ENCODE peak calls at places on chromosomes 2 and 18, in four cellular contexts. H is amygdala, F is occipital lobe, R is EL. G is an unnamed sample.
A peak's percentile ranks its signal among the peaks of the same experiment; 100 is the strongest.

GRCh38 chr2:151766421-151767153 is 32.3 kb upstream of the NEB start:
- DNase-seq in H (no peak), F (no peak), R (no peak), G (no peak)

GRCh38 chr2:10790228-10790973 is 22.2 kb downstream of the PDIA6 start:
- DNase-seq in H (no peak), F (no peak), R (no peak), G (no peak)

GRCh38 chr2:63790491-63790890 is 51.2 kb upstream of the UGP2 start:
- DNase-seq in H (no peak), F (no peak), R (peak; percentile 4), G (no peak)

GRCh38 chr2:176534798-176535479 is 265.7 kb downstream of the MTX2 start:
- DNase-seq in H (no peak), F (no peak), R (peak; percentile 65), G (no peak)

GRCh38 chr2:233761040-233761769 is 1.1 kb downstream of the UGT1A1 start:
- DNase-seq in H (no peak), F (no peak), R (no peak), G (no peak)

GRCh38 chr2:55268288-55268906 is 634 bp downstream of the MTIF2 start:
- DNase-seq in H (no peak), F (no peak), R (no peak), G (no peak)

GRCh38 chr2:210502997-210503621 is 26.6 kb upstream of the LANCL1 start:
- DNase-seq in H (peak; percentile 55), F (peak; percentile 39), R (peak; percentile 46), G (peak; percentile 60)

GRCh38 chr18:24663026-24663425 is 202.6 kb downstream of the HRH4 start:
- DNase-seq in H (no peak), F (no peak), R (no peak), G (no peak)

GRCh38 chr2:147910990-147911473 is 66.2 kb downstream of the ACVR2A start:
- DNase-seq in H (no peak), F (peak; percentile 13), R (peak; percentile 64), G (peak; percentile 81)

GRCh38 chr18:64589000-64589399 is 440.1 kb upstream of the LINC00305 start:
- DNase-seq in H (no peak), F (no peak), R (no peak), G (no peak)

GRCh38 chr2:146677280-146677679 is 1167.5 kb upstream of the ACVR2A start:
- DNase-seq in H (no peak), F (no peak), R (peak; percentile 2), G (no peak)

GRCh38 chr2:36605273-36605672 is 7.3 kb upstream of the FEZ2 start:
- DNase-seq in H (no peak), F (no peak), R (no peak), G (no peak)

GRCh38 chr2:200596774-200597173 is 11.0 kb downstream of the AOX1 start:
- DNase-seq in H (no peak), F (no peak), R (no peak), G (no peak)

GRCh38 chr2:224023188-224023587 is 15.9 kb downstream of the SERPINE2 start:
- DNase-seq in H (no peak), F (no peak), R (peak; percentile 66), G (no peak)

GRCh38 chr18:46167971-46168370 is 63.8 kb downstream of the HAUS1 start:
- DNase-seq in H (no peak), F (no peak), R (no peak), G (no peak)

GRCh38 chr18:34710430-34711386 is 610 bp downstream of the DTNA start:
- DNase-seq in H (no peak), F (no peak), R (peak; percentile 27), G (no peak)

GRCh38 chr2:200987137-200987536 is 23.7 kb upstream of the ORC2 start:
- DNase-seq in H (no peak), F (no peak), R (no peak), G (no peak)

GRCh38 chr2:227848586-227848985 is 22.8 kb upstream of the DAW1 start:
- DNase-seq in H (no peak), F (no peak), R (no peak), G (no peak)

GRCh38 chr2:159450180-159450579 is 163.7 kb upstream of the WDSUB1 start:
- DNase-seq in H (no peak), F (no peak), R (no peak), G (no peak)

GRCh38 chr2:8303322-8303832 is 378.5 kb upstream of the ID2 start:
- DNase-seq in H (peak; percentile 31), F (no peak), R (no peak), G (no peak)

GRCh38 chr2:166373951-166374350 is 1.8 kb downstream of the SCN9A start:
- DNase-seq in H (no peak), F (no peak), R (peak; percentile 93), G (no peak)

GRCh38 chr2:15923597-15923996 is 16.8 kb upstream of the MYCN start:
- DNase-seq in H (no peak), F (no peak), R (no peak), G (no peak)

GRCh38 chr2:41504532-41504931 is 543.3 kb upstream of the PKDCC start:
- DNase-seq in H (no peak), F (no peak), R (no peak), G (no peak)

GRCh38 chr2:1081411-1082225 is 131.0 kb downstream of the SNTG2 start:
- DNase-seq in H (no peak), F (no peak), R (peak; percentile 14), G (no peak)

GRCh38 chr2:158923180-158923594 is 45.3 kb upstream of the TANC1 start:
- DNase-seq in H (no peak), F (no peak), R (peak; percentile 50), G (peak; percentile 92)

GRCh38 chr18:38256366-38256765 is 690.8 kb upstream of the CELF4 start:
- DNase-seq in H (no peak), F (no peak), R (no peak), G (no peak)

GRCh38 chr2:164388511-164388910 is 232.8 kb downstream of the GRB14 start:
- DNase-seq in H (no peak), F (no peak), R (peak; percentile 89), G (no peak)

GRCh38 chr2:28447943-28448737 is 47.7 kb upstream of the PLB1 start:
- DNase-seq in H (no peak), F (no peak), R (peak; percentile 85), G (peak; percentile 16)

GRCh38 chr18:58241877-58242276 is 197.9 kb downstream of the NEDD4L start:
- DNase-seq in H (no peak), F (peak; percentile 22), R (peak; percentile 75), G (peak; percentile 57)

GRCh38 chr2:203626952-203627681 is 79.3 kb upstream of the CD28 start:
- DNase-seq in H (no peak), F (no peak), R (peak; percentile 46), G (no peak)

G was measured in SK-N-MC.